ENCODE peak calls at places on chromosomes 12 and 14, in four cellular contexts. L is HepG2, C is GM12878, V is K562. I is an unnamed sample.

GRCh38 chr14:100724061-100724460 is 2.6 kb upstream of the DLK1 start:
- DNase-seq in C (no peak), L (no peak), V (no peak), I (no peak)

GRCh38 chr12:104154286-104154685 is 16.3 kb upstream of the NFYB start:
- DNase-seq in L (no peak), C (no peak), V (no peak), I (no peak)

GRCh38 chr12:121326996-121327674 is 25.1 kb downstream of the ANAPC5 start:
- DNase-seq in V (no peak), C (no peak), L (no peak), I (peak; percentile 79)

GRCh38 chr12:70606001-70606400 is 31.2 kb downstream of the PTPRB start:
- DNase-seq in L (peak; percentile 23), V (no peak), C (no peak), I (no peak)

GRCh38 chr12:59803735-59804134 is 207.9 kb downstream of the SLC16A7 start:
- DNase-seq in C (no peak), L (no peak), V (no peak), I (no peak)

GRCh38 chr12:111692575-111693210 is 6.8 kb downstream of the ACAD10 start:
- DNase-seq in C (no peak), L (no peak), V (peak; percentile 56), I (no peak)

GRCh38 chr14:38311655-38312054 is 55.8 kb upstream of the CLEC14A start:
- DNase-seq in C (no peak), V (no peak), L (no peak), I (no peak)

GRCh38 chr12:8609061-8609570 is 3.5 kb downstream of the AICDA start:
- DNase-seq in L (peak; percentile 28), C (no peak), V (peak; percentile 13), I (peak; percentile 59)

GRCh38 chr12:93737457-93738198 is 60.5 kb downstream of the CRADD start:
- DNase-seq in V (no peak), C (no peak), L (no peak), I (no peak)

GRCh38 chr14:51185180-51185579 is 54.9 kb upstream of the TMX1 start:
- DNase-seq in L (no peak), C (no peak), V (no peak), I (no peak)

GRCh38 chr12:120539303-120539702 is 5.1 kb downstream of the RNF10 start:
- DNase-seq in L (no peak), V (peak; percentile 40), C (no peak), I (peak; percentile 28)

GRCh38 chr14:35534884-35535793 is 1.2 kb downstream of the INSM2 start:
- DNase-seq in C (no peak), L (peak; percentile 61), V (peak; percentile 65), I (peak; percentile 52)

GRCh38 chr14:35532783-35533356 is 1.1 kb upstream of the INSM2 start:
- DNase-seq in C (no peak), L (no peak), V (no peak), I (no peak)

GRCh38 chr14:35535794-35536112 is 1.8 kb downstream of the INSM2 start:
- DNase-seq in C (no peak), V (no peak), L (no peak), I (no peak)

GRCh38 chr14:35533357-35534129 is 421 bp upstream of the INSM2 start:
- DNase-seq in L (peak; percentile 70), C (no peak), V (peak; percentile 66), I (peak; percentile 96)

DNA sequence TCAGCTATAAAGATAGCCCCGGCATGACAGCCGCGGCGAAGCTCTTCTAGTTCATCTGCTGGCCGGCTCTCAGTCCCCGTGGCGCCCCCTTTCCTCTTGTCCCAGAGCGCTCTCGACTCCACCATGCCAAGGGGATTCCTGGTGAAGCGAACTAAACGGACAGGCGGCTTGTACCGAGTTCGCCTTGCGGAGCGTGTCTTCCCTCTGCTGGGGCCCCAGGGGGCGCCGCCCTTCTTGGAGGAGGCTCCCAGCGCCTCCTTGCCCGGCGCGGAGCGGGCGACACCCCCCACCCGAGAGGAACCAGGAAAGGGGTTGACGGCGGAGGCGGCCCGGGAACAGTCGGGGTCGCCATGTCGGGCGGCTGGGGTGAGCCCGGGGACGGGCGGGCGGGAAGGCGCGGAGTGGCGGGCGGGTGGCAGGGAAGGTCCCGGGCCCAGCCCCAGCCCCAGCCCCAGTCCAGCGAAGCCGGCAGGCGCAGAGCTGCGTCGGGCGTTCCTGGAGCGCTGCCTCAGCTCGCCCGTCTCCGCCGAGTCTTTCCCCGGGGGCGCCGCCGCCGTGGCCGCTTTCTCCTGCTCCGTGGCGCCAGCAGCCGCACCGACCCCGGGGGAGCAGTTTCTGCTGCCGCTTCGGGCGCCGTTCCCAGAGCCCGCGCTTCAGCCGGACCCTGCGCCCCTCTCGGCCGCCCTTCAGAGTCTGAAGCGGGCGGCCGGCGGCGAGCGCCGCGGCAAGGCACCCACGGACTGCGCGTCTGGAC is at the start of gene INSM2:
- DNase-seq in C (no peak), L (no peak), V (peak; percentile 13), I (no peak)
- TF ChIP-seq NFIC in C (no peak), L (no peak), V (no peak), I (no peak)

DNA sequence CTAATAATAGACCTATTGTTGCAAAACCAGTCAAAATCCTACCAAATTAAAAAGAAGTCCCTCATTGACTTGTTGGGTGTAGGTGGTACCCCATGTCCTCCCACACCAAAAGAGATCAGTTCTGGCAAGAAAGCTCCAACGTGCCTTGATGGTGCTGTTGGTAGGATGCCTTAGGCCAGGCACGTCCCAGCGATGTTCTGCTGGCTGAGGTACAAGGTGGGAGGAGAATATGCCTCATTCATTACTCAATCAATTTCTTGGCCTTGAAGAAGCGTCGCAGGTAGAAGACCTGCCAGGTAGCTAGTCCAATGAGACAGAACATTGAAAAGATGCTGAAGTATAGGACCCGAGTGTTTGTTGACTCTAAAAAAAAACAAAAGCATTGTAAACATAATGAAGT is 7.8 kb upstream of the NEK9 start:
- DNase-seq in C (no peak), V (no peak), L (no peak), I (no peak)
- TF ChIP-seq NFIC in C (no peak), V (no peak), L (no peak), I (no peak)

DNA sequence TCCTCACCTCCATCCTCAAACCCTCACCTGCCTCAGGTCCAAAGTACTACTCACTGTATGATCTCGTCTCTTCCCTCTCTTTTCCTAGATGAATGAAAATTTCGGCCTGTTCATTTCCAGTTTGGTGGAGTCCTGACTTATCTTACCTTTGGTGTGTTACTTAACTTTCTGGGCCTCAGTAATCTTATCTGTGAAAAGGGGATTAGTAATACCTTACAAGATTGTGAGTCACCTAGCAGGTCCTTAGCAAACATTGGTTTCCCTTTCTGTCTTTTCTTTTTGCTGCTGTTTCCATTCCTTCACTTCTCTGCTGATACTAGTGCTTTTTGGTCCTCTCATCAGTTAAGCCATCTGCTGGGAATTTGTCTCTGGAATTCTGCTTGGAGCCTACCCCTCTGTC is 52.8 kb downstream of the AKAP6 start:
- DNase-seq in L (no peak), V (no peak), C (no peak), I (no peak)
- TF ChIP-seq NFIC in L (no peak), V (no peak), C (no peak), I (no peak)

GRCh38 chr14:34059925-34060746 is 109.3 kb upstream of the EGLN3 start:
- DNase-seq in C (no peak), V (peak; percentile 87), L (peak; percentile 56), I (peak; percentile 87)
- TF ChIP-seq NFIC in C (no peak), V (peak; percentile 23), L (no peak), I (no peak)

DNA sequence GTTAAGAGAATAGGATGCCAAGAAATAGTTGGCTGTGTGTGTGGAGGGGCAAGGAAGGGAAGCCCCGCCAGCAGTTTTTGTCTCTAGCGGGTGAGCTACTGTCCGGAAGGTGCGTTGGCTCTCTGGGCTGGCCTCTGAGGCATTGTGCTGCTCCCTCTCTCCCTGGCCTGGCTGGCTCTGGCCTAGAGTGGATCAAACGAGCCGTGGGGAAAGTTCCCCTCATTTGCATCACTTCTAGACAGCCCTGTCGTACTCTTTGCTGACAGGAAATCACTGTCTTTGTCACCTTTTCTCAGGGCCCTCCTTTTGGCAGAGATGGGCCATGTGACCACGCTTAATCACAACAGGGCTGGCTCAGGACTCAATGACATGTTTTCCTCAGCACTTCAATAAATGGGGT is 236.1 kb upstream of the NPAS3 start:
- DNase-seq in C (no peak), V (no peak), L (no peak), I (no peak)
- TF ChIP-seq NFIC in C (no peak), V (no peak), L (no peak), I (no peak)

DNA sequence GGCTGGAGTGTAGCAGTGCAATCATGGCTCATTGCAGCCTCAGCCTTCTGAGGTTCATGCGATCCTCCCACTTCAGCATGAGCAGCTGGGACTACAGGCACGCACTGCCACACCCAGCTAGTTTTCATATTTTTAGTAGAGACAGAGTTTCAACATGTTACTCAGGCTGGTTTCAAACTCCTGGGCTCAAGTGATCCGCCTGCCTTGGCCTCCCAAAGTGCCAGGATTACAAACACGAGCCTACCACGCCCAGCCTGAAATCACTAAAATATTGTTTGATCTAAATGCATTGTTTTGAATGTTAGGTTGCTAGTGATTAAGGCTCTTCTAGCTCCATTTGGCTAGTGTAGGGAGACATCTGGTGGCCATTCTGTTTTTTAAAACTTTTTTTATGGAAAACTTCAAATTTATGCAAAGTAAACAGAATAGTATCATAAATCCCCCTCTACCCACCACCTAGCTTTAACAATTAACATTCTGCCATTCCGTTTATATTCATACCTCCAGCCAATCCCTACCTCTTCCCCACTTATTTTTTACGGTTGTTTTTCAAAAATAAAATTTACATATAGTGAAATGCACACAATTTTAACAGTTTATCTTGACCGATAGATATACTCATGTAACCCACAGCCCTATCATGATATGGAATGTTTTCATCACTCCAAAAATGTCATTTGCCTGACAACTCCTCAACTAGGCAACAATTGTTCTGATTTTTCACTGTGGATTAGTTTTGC is 37.8 kb downstream of the MYO1H start:
- DNase-seq in C (no peak), V (peak; percentile 29), L (peak; percentile 32), I (peak; percentile 51)
- TF ChIP-seq NFIC in C (no peak), V (no peak), L (no peak), I (no peak)

GRCh38 chr12:49295087-49296001 is at the start of gene PRPH:
- DNase-seq in L (no peak), V (no peak), C (no peak), I (peak; percentile 40)

GRCh38 chr12:49298160-49298559 is 3.2 kb downstream of the PRPH start:
- DNase-seq in V (no peak), L (no peak), C (no peak), I (peak; percentile 55)

GRCh38 chr12:49296034-49296835 is 1.3 kb downstream of the PRPH start:
- DNase-seq in C (no peak), V (peak; percentile 87), L (peak; percentile 27), I (peak; percentile 39)

GRCh38 chr12:49297695-49298060 is 2.7 kb downstream of the PRPH start:
- DNase-seq in C (no peak), V (no peak), L (no peak), I (no peak)

DNA sequence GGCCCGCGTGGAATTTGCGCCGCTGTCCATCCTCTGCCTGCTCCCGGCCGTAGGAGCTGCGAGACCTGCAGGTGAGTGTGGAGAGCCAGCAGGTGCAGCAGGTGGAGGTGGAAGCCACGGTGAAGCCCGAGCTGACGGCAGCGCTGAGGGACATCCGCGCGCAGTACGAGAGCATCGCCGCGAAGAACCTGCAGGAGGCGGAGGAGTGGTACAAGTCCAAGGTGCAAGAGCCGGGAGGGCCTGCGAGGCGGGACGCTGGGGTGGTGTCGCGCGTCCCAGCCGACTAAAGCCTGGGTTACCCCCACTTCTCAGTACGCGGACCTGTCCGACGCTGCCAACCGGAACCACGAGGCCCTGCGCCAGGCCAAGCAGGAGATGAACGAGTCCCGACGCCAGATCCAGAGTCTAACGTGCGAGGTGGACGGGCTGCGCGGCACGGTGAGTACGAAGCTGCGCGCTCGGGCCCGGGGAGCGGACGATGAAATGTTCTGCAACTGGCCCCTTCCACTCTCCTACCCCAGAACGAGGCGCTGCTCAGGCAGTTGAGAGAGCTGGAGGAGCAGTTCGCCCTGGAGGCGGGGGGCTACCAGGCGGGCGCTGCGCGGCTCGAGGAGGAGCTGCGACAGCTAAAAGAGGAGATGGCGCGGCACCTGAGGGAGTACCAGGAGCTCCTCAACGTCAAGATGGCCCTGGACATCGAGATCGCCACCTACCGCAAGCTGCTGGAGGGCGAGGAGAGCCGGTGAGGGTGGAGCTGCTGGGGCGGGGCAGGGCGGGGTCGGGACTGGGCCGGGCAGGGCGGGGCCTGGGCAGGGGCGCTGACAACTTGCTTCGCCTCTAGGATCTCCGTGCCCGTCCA is 2.1 kb downstream of the PRPH start:
- DNase-seq in C (no peak), L (peak; percentile 48), V (peak; percentile 90), I (peak; percentile 29)
- TF ChIP-seq NFIC in C (no peak), L (no peak), V (no peak), I (no peak)